ENCODE peak calls at places on chromosomes 12 and 14, in six cellular contexts. H is choroid plexus epithelial cell, D is brain microvascular endothelial cell, P is A549, M is tibial artery, Q is GM20000. F is an unnamed sample.

GRCh38 chr12:57215668-57216013 is 953 bp upstream of the NXPH4 start:
- DNase-seq in H (peak), D (no peak), P (no peak), M (no peak), Q (peak), F (no peak)

GRCh38 chr14:68520637-68521556 is 272.0 kb downstream of the ZFP36L1 start:
- DNase-seq in H (no peak), D (no peak), P (peak), M (no peak), Q (no peak), F (peak)

GRCh38 chr12:109888179-109889020 is 8.1 kb upstream of the GLTP start:
- DNase-seq in H (peak), D (peak), P (peak), M (no peak), Q (no peak), F (peak)

GRCh38 chr12:106898001-106898966 is 57.4 kb upstream of the TMEM263 start:
- DNase-seq in H (no peak), D (no peak), P (no peak), M (no peak), Q (no peak), F (no peak)

GRCh38 chr12:85782711-85783110 is 53.5 kb downstream of the RASSF9 start:
- DNase-seq in H (no peak), D (no peak), P (no peak), M (no peak), Q (no peak), F (no peak)

GRCh38 chr14:105541218-105541617 is 14.8 kb downstream of the TMEM121 start:
- DNase-seq in H (no peak), D (no peak), P (no peak), M (no peak), Q (no peak), F (no peak)

GRCh38 chr12:51907864-51908425 is 641 bp downstream of the ACVRL1 start:
- DNase-seq in H (no peak), D (no peak), P (no peak), M (peak), Q (no peak), F (no peak)

GRCh38 chr12:25785164-25785563 is 173.3 kb upstream of the RASSF8 start:
- DNase-seq in H (no peak), D (no peak), P (no peak), M (no peak), Q (no peak), F (no peak)

GRCh38 chr12:92049403-92049802 is 96.2 kb downstream of the BTG1 start:
- DNase-seq in H (no peak), D (no peak), P (no peak), M (no peak), Q (peak), F (no peak)

GRCh38 chr12:94498073-94498472 is 38.4 kb upstream of the CEP83 start:
- DNase-seq in H (no peak), D (no peak), P (no peak), M (no peak), Q (no peak), F (peak)

GRCh38 chr12:20367731-20368652 is at the start of gene PDE3A:
- DNase-seq in H (peak), D (peak), P (peak), M (peak), Q (no peak), F (no peak)

GRCh38 chr14:92800525-92800924 is 6.4 kb downstream of the GOLGA5 start:
- DNase-seq in H (no peak), D (no peak), P (no peak), M (no peak), Q (no peak), F (no peak)

GRCh38 chr12:1811281-1811947 is 9.0 kb upstream of the LRTM2 start:
- DNase-seq in H (peak), D (peak), P (no peak), M (no peak), Q (no peak), F (no peak)

GRCh38 chr14:100777366-100778077 is 48.4 kb upstream of the MEG3 start:
- DNase-seq in H (no peak), D (no peak), P (no peak), M (peak), Q (peak), F (no peak)

GRCh38 chr12:2615665-2616387 is 178.9 kb upstream of the FKBP4 start:
- DNase-seq in H (peak), D (peak), P (no peak), M (no peak), Q (no peak), F (no peak)

GRCh38 chr12:54306925-54307731 is 6.3 kb upstream of the NFE2 start:
- DNase-seq in H (peak), D (no peak), P (peak), M (no peak), Q (no peak), F (peak)

GRCh38 chr12:53736602-53737493 is 9.6 kb upstream of the CALCOCO1 start:
- DNase-seq in H (no peak), D (no peak), P (no peak), M (no peak), Q (no peak), F (no peak)

GRCh38 chr12:66077542-66077941 is 53.0 kb downstream of the LLPH start:
- DNase-seq in H (no peak), D (no peak), P (no peak), M (no peak), Q (no peak), F (no peak)

GRCh38 chr12:3531496-3531895 is 40.5 kb downstream of the PRMT8 start:
- DNase-seq in H (no peak), D (no peak), P (no peak), M (no peak), Q (no peak), F (no peak)

GRCh38 chr12:116236148-116236731 is 41.3 kb downstream of the MED13L start:
- DNase-seq in H (peak), D (peak), P (peak), M (no peak), Q (peak), F (peak)

GRCh38 chr14:100841445-100842403 is 15.8 kb downstream of the MEG3 start:
- DNase-seq in H (no peak), D (no peak), P (no peak), M (peak), Q (no peak), F (no peak)

DNA sequence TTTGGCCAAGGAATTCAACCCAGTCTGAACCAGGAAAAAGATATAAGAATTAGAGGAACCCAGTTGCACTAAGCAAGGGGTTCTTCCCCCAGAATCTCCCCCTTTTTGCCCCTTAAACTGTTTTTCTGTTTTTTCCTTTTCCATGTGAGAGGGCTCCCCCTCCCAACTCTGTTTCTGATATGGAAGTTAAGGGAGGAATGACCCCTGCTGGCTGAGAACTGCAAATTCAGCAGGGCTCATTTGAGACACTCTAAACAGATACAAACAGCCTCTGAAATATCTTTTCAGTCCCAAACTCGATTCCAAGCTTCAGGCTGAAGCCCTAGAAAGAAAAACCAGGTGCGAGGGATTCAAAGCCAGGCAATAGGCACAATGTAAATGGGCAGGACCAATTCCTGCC is 132.7 kb downstream of the SLC41A2 start:
- DNase-seq in H (peak), D (peak), P (no peak), M (no peak), Q (no peak), F (peak)
- TF ChIP-seq CTCF in H (peak), D (peak), P (peak), M (no peak), Q (peak), F (no peak)

DNA sequence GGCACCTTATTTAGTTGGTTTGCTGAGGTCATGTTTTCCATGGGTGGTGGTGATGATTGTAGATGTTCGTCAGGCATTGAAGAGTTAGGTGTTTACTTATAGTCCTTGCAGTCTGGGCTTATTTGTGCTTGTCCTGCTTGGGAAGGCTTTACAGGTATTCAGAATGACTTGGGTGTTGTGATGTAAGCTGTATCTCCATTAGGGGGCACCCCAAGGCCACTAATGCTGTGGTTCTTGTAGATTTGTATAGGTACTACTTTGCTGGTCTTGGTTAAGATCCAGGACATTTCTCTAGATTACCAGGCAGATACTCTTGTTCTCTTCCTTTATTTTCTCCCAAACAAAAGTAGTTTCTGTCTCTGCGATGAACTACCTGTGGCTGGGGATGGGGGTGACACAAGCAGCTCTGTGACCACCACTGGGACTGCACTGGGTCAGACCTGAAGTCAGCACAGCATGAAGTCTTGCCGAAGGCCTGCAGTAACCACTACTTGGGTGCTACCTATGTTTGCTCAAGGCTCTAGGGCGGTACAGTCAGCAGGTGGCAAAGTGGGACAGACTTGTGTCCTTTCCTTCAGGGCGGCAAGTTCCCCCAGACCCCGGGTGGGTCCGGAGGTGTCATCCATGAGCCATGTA is 35.8 kb upstream of the FBXO33 start:
- DNase-seq in H (peak), D (peak), P (no peak), M (no peak), Q (no peak), F (peak)
- TF ChIP-seq CTCF in H (peak), D (peak), P (peak), M (no peak), Q (peak), F (peak)

DNA sequence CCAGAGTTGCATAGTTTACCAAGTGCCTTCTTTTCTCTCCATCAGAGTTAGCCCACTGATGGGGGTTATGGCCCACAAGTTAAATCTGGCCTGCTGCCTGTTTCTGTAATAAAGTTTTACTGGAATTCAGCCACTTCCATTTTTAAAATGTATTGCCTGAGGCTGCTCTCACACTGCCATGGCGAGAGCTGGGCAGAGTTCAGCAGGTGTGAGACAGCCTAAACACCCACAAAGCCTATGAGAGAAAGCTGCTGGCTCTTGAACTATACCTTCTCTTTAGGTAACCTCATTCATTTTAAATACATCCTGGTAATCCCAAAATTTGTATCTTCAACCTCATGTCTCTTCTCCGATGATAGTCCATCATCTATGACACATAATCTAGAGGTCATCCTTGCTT is 86.1 kb downstream of the BCL2L14 start:
- DNase-seq in H (no peak), D (no peak), P (no peak), M (no peak), Q (no peak), F (no peak)
- TF ChIP-seq CTCF in H (no peak), D (no peak), P (no peak), M (no peak), Q (no peak), F (no peak)

GRCh38 chr12:17361224-17361623 is 728.8 kb downstream of the RERGL start:
- DNase-seq in H (no peak), D (no peak), P (no peak), M (no peak), Q (no peak), F (no peak)
- TF ChIP-seq CTCF in H (no peak), D (no peak), P (no peak), M (no peak), Q (no peak), F (no peak)

GRCh38 chr12:69157023-69157655 is 82.2 kb upstream of the CPSF6 start:
- DNase-seq in H (peak), D (peak), P (peak), M (peak), Q (peak), F (peak)
- TF ChIP-seq CTCF in H (peak), D (peak), P (peak), M (peak), Q (peak), F (peak)